ENCODE peak calls at places on chromosomes 5 and 9, in seven cellular contexts. One of them, this sample, is unnamed.

GRCh38 chr5:446864-447263 is 3.9 kb downstream of the EXOC3 start:
- DNase-seq in CD8-positive, alpha-beta T cell: no peak
- DNase-seq in iPS DF 6.9: no peak
- DNase-seq in GM23248: peak
- DNase-seq in thoracic aorta: no peak
- DNase-seq in right cardiac atrium: no peak
- DNase-seq in AG04450: peak
- DNase-seq in this sample: no peak

GRCh38 chr5:125660231-125660895 is 762.8 kb upstream of the GRAMD2B start:
- DNase-seq in CD8-positive, alpha-beta T cell: no peak
- DNase-seq in iPS DF 6.9: no peak
- DNase-seq in GM23248: no peak
- DNase-seq in thoracic aorta: no peak
- DNase-seq in right cardiac atrium: no peak
- DNase-seq in AG04450: no peak
- DNase-seq in this sample: no peak

GRCh38 chr9:136192289-136193126 is 12.4 kb downstream of the LHX3 start:
- DNase-seq in CD8-positive, alpha-beta T cell: no peak
- DNase-seq in iPS DF 6.9: no peak
- DNase-seq in GM23248: peak
- DNase-seq in thoracic aorta: no peak
- DNase-seq in right cardiac atrium: no peak
- DNase-seq in AG04450: no peak
- DNase-seq in this sample: no peak

GRCh38 chr5:56307714-56308346 is 74.7 kb upstream of the ANKRD55 start:
- DNase-seq in CD8-positive, alpha-beta T cell: no peak
- DNase-seq in iPS DF 6.9: no peak
- DNase-seq in GM23248: no peak
- DNase-seq in thoracic aorta: no peak
- DNase-seq in right cardiac atrium: no peak
- DNase-seq in AG04450: no peak
- DNase-seq in this sample: no peak

GRCh38 chr9:34123682-34124081 is 2.8 kb downstream of the DCAF12 start:
- DNase-seq in CD8-positive, alpha-beta T cell: no peak
- DNase-seq in iPS DF 6.9: no peak
- DNase-seq in GM23248: no peak
- DNase-seq in thoracic aorta: no peak
- DNase-seq in right cardiac atrium: no peak
- DNase-seq in AG04450: no peak
- DNase-seq in this sample: peak

GRCh38 chr5:142888469-142889085 is 118.4 kb downstream of the ARHGAP26 start:
- DNase-seq in CD8-positive, alpha-beta T cell: no peak
- DNase-seq in iPS DF 6.9: peak
- DNase-seq in GM23248: peak
- DNase-seq in thoracic aorta: no peak
- DNase-seq in right cardiac atrium: no peak
- DNase-seq in AG04450: no peak
- DNase-seq in this sample: peak

GRCh38 chr5:140862441-140863295 is 6.1 kb upstream of the PCDHA11 start:
- DNase-seq in CD8-positive, alpha-beta T cell: no peak
- DNase-seq in iPS DF 6.9: no peak
- DNase-seq in GM23248: no peak
- DNase-seq in thoracic aorta: no peak
- DNase-seq in right cardiac atrium: no peak
- DNase-seq in AG04450: no peak
- DNase-seq in this sample: no peak

GRCh38 chr5:162067138-162067537 is 435 bp upstream of the GABRG2 start:
- DNase-seq in CD8-positive, alpha-beta T cell: no peak
- DNase-seq in iPS DF 6.9: no peak
- DNase-seq in GM23248: no peak
- DNase-seq in thoracic aorta: no peak
- DNase-seq in right cardiac atrium: no peak
- DNase-seq in AG04450: no peak
- DNase-seq in this sample: peak

GRCh38 chr9:77751341-77752091 is 103.4 kb upstream of the GNA14 start:
- DNase-seq in CD8-positive, alpha-beta T cell: no peak
- DNase-seq in iPS DF 6.9: peak
- DNase-seq in GM23248: peak
- DNase-seq in thoracic aorta: no peak
- DNase-seq in right cardiac atrium: no peak
- DNase-seq in AG04450: peak
- DNase-seq in this sample: peak

GRCh38 chr9:137058651-137059234 is 4.9 kb upstream of the ENTPD2 start:
- DNase-seq in CD8-positive, alpha-beta T cell: no peak
- DNase-seq in iPS DF 6.9: no peak
- DNase-seq in GM23248: no peak
- DNase-seq in thoracic aorta: no peak
- DNase-seq in right cardiac atrium: no peak
- DNase-seq in AG04450: no peak
- DNase-seq in this sample: no peak

GRCh38 chr9:105243015-105243686 is 1.3 kb upstream of the SLC44A1 start:
- DNase-seq in CD8-positive, alpha-beta T cell: no peak
- DNase-seq in iPS DF 6.9: no peak
- DNase-seq in GM23248: peak
- DNase-seq in thoracic aorta: no peak
- DNase-seq in right cardiac atrium: no peak
- DNase-seq in AG04450: no peak
- DNase-seq in this sample: no peak

GRCh38 chr5:76111510-76112174 is 28.5 kb downstream of the SV2C start:
- DNase-seq in CD8-positive, alpha-beta T cell: no peak
- DNase-seq in iPS DF 6.9: no peak
- DNase-seq in GM23248: peak
- DNase-seq in thoracic aorta: no peak
- DNase-seq in right cardiac atrium: no peak
- DNase-seq in AG04450: no peak
- DNase-seq in this sample: no peak

GRCh38 chr5:43634621-43635020 is 31.6 kb downstream of the NNT start:
- DNase-seq in CD8-positive, alpha-beta T cell: no peak
- DNase-seq in iPS DF 6.9: no peak
- DNase-seq in GM23248: no peak
- DNase-seq in thoracic aorta: no peak
- DNase-seq in right cardiac atrium: no peak
- DNase-seq in AG04450: no peak
- DNase-seq in this sample: no peak

GRCh38 chr9:76926324-76926731 is 20.4 kb upstream of the PRUNE2 start:
- DNase-seq in CD8-positive, alpha-beta T cell: no peak
- DNase-seq in iPS DF 6.9: no peak
- DNase-seq in GM23248: peak
- DNase-seq in thoracic aorta: peak
- DNase-seq in right cardiac atrium: no peak
- DNase-seq in AG04450: peak
- DNase-seq in this sample: no peak

DNA sequence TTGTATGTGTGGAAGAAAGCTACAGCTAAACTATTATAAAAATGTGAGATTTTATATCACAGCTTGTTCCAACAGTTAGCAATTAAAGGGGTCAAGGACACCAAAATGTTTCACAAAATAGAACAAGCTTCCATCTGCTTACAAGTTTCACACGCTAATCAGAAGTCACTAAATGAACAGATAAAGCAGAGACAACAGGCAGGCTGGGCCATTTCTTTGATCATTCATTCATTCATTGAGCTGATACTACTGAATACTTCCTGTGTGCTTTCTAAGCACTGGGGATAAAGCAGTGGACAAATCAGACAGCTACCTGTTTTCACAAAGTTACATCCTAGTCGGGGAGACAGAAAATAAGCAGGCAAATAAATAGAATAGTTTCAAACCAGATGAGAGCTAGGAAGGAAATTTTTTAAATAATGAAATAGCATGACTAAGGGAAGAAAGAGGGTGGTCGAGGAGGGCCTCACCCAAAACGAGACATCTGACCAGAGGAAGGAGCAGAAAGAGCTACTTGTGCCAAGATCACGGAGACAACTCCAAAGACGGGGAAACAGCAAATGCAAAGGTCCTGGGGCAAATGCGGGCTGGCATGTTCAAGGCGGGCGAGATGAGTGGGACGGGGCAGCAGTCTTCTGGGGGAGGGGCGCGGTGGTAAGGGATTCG is 1.2 kb downstream of the MAPK9 start:
- DNase-seq in CD8-positive, alpha-beta T cell: no peak
- DNase-seq in iPS DF 6.9: no peak
- DNase-seq in GM23248: no peak
- DNase-seq in thoracic aorta: no peak
- DNase-seq in right cardiac atrium: no peak
- DNase-seq in AG04450: no peak
- DNase-seq in this sample: no peak
- H3K27ac ChIP-seq in CD8-positive, alpha-beta T cell: no peak
- H3K27ac ChIP-seq in iPS DF 6.9: no peak
- H3K27ac ChIP-seq in GM23248: no peak
- H3K27ac ChIP-seq in thoracic aorta: no peak
- H3K27ac ChIP-seq in right cardiac atrium: no peak
- H3K27ac ChIP-seq in AG04450: no peak
- H3K27ac ChIP-seq in this sample: no peak

DNA sequence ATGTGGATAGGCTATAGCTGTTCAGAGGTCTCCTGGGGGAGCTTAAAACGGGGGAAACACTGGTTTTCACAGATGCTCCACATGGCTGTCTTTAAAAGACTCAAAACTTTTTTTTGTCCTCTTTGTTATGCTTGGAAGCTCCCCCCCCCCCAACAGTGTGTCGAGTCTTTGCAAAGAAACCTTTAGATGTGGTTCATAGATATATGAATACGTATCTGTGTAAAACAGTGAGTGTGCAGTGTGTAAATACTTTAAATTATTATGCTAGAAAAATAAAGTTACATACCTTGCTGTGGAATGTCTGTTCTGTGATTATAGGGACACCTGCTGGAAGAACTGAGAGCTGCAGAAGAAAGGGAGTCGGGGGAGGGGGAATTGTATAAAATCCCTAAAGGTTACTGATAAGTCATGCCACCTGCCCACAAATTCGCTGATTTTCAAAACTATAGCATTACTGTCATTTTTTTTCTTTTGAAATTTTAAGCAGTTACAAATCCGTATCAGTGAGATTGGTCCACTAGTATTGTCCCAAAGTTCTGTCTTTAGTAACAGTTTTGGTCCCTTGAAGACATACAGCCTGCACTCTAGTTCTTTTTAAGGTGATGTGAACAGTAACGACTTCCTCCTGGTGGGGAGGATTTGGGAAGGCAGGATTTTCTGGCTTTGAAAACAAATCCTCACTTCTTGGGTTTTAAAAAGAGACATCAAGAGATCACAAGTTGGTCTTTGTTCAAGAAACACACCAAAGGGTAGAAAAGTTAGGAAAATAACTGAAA is 22.9 kb downstream of the RGMB start:
- DNase-seq in CD8-positive, alpha-beta T cell: peak
- DNase-seq in iPS DF 6.9: no peak
- DNase-seq in GM23248: peak
- DNase-seq in thoracic aorta: no peak
- DNase-seq in right cardiac atrium: no peak
- DNase-seq in AG04450: no peak
- DNase-seq in this sample: peak
- H3K27ac ChIP-seq in CD8-positive, alpha-beta T cell: no peak
- H3K27ac ChIP-seq in iPS DF 6.9: no peak
- H3K27ac ChIP-seq in GM23248: peak
- H3K27ac ChIP-seq in thoracic aorta: no peak
- H3K27ac ChIP-seq in right cardiac atrium: no peak
- H3K27ac ChIP-seq in AG04450: peak
- H3K27ac ChIP-seq in this sample: no peak

DNA sequence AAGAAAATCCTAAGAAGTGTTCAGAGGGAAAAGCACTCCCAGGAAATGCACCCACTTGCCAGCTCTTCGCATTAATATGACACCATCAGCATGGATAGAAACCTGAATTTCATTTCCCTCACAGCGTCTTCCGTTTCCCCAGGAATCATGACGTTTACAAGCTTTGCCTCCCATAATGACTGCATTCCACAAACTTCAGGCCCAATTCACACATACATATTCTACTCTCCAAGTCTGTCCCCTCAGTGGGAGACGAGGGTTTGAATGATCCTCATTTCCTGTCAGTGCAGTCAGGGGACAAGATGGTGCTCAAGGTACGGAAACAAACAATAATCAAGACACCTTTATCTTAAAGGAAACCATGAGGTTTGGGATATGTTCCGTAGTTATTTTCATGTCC is 44.9 kb upstream of the MAN2A1 start:
- DNase-seq in CD8-positive, alpha-beta T cell: no peak
- DNase-seq in iPS DF 6.9: peak
- DNase-seq in GM23248: no peak
- DNase-seq in thoracic aorta: no peak
- DNase-seq in right cardiac atrium: no peak
- DNase-seq in AG04450: no peak
- DNase-seq in this sample: no peak
- H3K27ac ChIP-seq in CD8-positive, alpha-beta T cell: no peak
- H3K27ac ChIP-seq in iPS DF 6.9: no peak
- H3K27ac ChIP-seq in GM23248: no peak
- H3K27ac ChIP-seq in thoracic aorta: no peak
- H3K27ac ChIP-seq in right cardiac atrium: no peak
- H3K27ac ChIP-seq in AG04450: no peak
- H3K27ac ChIP-seq in this sample: peak

GRCh38 chr5:39001683-39002082 is 72.5 kb downstream of the RICTOR start:
- DNase-seq in CD8-positive, alpha-beta T cell: no peak
- DNase-seq in iPS DF 6.9: no peak
- DNase-seq in GM23248: no peak
- DNase-seq in thoracic aorta: no peak
- DNase-seq in right cardiac atrium: no peak
- DNase-seq in AG04450: no peak
- DNase-seq in this sample: no peak

GRCh38 chr5:39009981-39010380 is 64.2 kb downstream of the RICTOR start:
- DNase-seq in CD8-positive, alpha-beta T cell: no peak
- DNase-seq in iPS DF 6.9: no peak
- DNase-seq in GM23248: no peak
- DNase-seq in thoracic aorta: no peak
- DNase-seq in right cardiac atrium: no peak
- DNase-seq in AG04450: no peak
- DNase-seq in this sample: no peak

GRCh38 chr5:39009280-39009679 is 64.9 kb downstream of the RICTOR start:
- DNase-seq in CD8-positive, alpha-beta T cell: no peak
- DNase-seq in iPS DF 6.9: no peak
- DNase-seq in GM23248: no peak
- DNase-seq in thoracic aorta: no peak
- DNase-seq in right cardiac atrium: no peak
- DNase-seq in AG04450: no peak
- DNase-seq in this sample: no peak

GRCh38 chr5:39006650-39007049 is 67.5 kb downstream of the RICTOR start:
- DNase-seq in CD8-positive, alpha-beta T cell: no peak
- DNase-seq in iPS DF 6.9: no peak
- DNase-seq in GM23248: no peak
- DNase-seq in thoracic aorta: no peak
- DNase-seq in right cardiac atrium: no peak
- DNase-seq in AG04450: no peak
- DNase-seq in this sample: no peak

DNA sequence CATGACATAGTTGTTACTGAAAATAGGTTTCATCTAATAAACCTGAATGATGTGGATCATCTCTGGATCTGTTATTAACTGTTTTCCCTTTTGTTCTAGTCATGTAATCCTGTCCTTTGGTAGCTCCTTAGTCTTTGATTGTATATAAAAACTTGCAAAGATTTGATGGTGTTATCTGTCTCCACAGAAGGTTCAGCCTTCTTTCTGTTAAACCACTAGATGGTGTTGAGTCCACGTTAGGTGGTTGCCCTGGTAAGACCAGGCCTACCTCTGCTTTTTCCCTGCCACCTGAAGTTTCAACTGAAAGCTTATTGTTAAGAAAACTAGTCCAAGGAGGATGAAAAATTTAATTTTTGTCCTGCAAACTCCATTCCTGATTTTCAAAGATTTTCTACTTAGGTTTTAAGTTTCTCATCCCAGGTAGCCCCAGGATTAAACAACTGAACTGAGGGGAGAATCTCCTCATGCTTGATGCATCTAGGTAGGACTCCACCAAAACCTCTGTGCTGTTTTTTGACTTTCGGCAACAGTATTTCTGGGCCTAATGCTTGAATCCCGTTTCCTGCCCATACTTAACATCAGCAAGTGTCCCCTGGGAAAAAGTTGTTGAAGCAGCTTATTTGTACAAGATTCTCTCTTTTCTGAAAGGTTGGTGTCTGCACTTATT is 68.5 kb downstream of the RICTOR start:
- DNase-seq in CD8-positive, alpha-beta T cell: no peak
- DNase-seq in iPS DF 6.9: no peak
- DNase-seq in GM23248: peak
- DNase-seq in thoracic aorta: no peak
- DNase-seq in right cardiac atrium: no peak
- DNase-seq in AG04450: no peak
- DNase-seq in this sample: no peak
- H3K27ac ChIP-seq in CD8-positive, alpha-beta T cell: no peak
- H3K27ac ChIP-seq in iPS DF 6.9: no peak
- H3K27ac ChIP-seq in GM23248: no peak
- H3K27ac ChIP-seq in thoracic aorta: no peak
- H3K27ac ChIP-seq in right cardiac atrium: no peak
- H3K27ac ChIP-seq in AG04450: no peak
- H3K27ac ChIP-seq in this sample: no peak